ENCODE peak calls at places on chromosomes 12 and 14, in eight cellular contexts. Q, N, A, B, C, S, Y and O are unnamed samples.

GRCh38 chr14:52348279-52348678 is 34.2 kb downstream of the PTGER2 start:
- DNase-seq in Q (no peak), N (no peak), A (no peak), B (no peak), C (no peak), S (no peak), Y (no peak), O (no peak)

GRCh38 chr14:104685216-104685997 is 4.0 kb upstream of the INF2 start:
- DNase-seq in Q (no peak), N (no peak), A (no peak), B (no peak), C (no peak), S (no peak), Y (no peak), O (no peak)

GRCh38 chr12:835754-836493 is 83.5 kb downstream of the WNK1 start:
- DNase-seq in Q (no peak), N (no peak), A (no peak), B (no peak), C (no peak), S (no peak), Y (no peak), O (no peak)

GRCh38 chr12:85182699-85183098 is 97.3 kb upstream of the ALX1 start:
- DNase-seq in Q (no peak), N (no peak), A (peak; percentile 22), B (no peak), C (no peak), S (no peak), Y (no peak), O (no peak)

GRCh38 chr14:55404170-55404569 is 7.5 kb downstream of the ATG14 start:
- DNase-seq in Q (no peak), N (no peak), A (no peak), B (no peak), C (no peak), S (no peak), Y (no peak), O (no peak)

GRCh38 chr14:22370084-22370847 is 218.8 kb downstream of the DAD1 start:
- DNase-seq in Q (no peak), N (peak; percentile 58), A (no peak), B (peak; percentile 39), C (no peak), S (no peak), Y (no peak), O (no peak)

GRCh38 chr12:57389033-57389432 is 41.8 kb downstream of the R3HDM2 start:
- DNase-seq in Q (no peak), N (peak; percentile 69), A (peak; percentile 81), B (no peak), C (no peak), S (peak; percentile 80), Y (no peak), O (no peak)

GRCh38 chr12:78293039-78293686 is 462.5 kb downstream of the NAV3 start:
- DNase-seq in Q (no peak), N (peak; percentile 3), A (peak; percentile 15), B (no peak), C (no peak), S (no peak), Y (no peak), O (no peak)

GRCh38 chr12:5189173-5189572 is 145.5 kb downstream of the KCNA5 start:
- DNase-seq in Q (no peak), N (no peak), A (no peak), B (no peak), C (no peak), S (no peak), Y (no peak), O (no peak)

GRCh38 chr12:3081886-3082285 is 4.7 kb downstream of the TSPAN9 start:
- DNase-seq in Q (no peak), N (no peak), A (no peak), B (no peak), C (no peak), S (no peak), Y (no peak), O (no peak)

GRCh38 chr14:77457115-77457521 is 283 bp downstream of the VIPAS39 start:
- DNase-seq in Q (peak; percentile 4), N (no peak), A (no peak), B (peak; percentile 30), C (no peak), S (no peak), Y (no peak), O (no peak)

GRCh38 chr14:54169254-54169924 is 212.8 kb upstream of the BMP4 start:
- DNase-seq in Q (no peak), N (no peak), A (no peak), B (no peak), C (no peak), S (no peak), Y (no peak), O (no peak)

GRCh38 chr12:80118565-80119337 is 19.4 kb downstream of the OTOGL start:
- DNase-seq in Q (no peak), N (no peak), A (no peak), B (no peak), C (no peak), S (no peak), Y (no peak), O (no peak)

GRCh38 chr12:79688376-79689040 is 2.3 kb downstream of the PAWR start:
- DNase-seq in Q (no peak), N (no peak), A (no peak), B (no peak), C (no peak), S (no peak), Y (no peak), O (peak; percentile 44)

GRCh38 chr12:29008786-29009185 is 140.3 kb upstream of the FAR2 start:
- DNase-seq in Q (no peak), N (no peak), A (no peak), B (no peak), C (no peak), S (no peak), Y (no peak), O (no peak)

GRCh38 chr12:12840500-12840899 is 27.4 kb downstream of the DDX47 start:
- DNase-seq in Q (no peak), N (no peak), A (no peak), B (no peak), C (no peak), S (no peak), Y (no peak), O (no peak)

GRCh38 chr12:68899251-68899771 is 33.7 kb downstream of the CPM start:
- DNase-seq in Q (no peak), N (peak; percentile 84), A (peak; percentile 72), B (peak; percentile 16), C (no peak), S (peak; percentile 80), Y (no peak), O (no peak)

GRCh38 chr14:69088523-69089445 is 64.1 kb downstream of the DCAF5 start:
- DNase-seq in Q (no peak), N (peak; percentile 45), A (peak; percentile 68), B (no peak), C (no peak), S (peak; percentile 54), Y (no peak), O (no peak)

GRCh38 chr14:42307239-42307825 is 700.7 kb downstream of the LRFN5 start:
- DNase-seq in Q (no peak), N (no peak), A (no peak), B (no peak), C (no peak), S (no peak), Y (no peak), O (no peak)

GRCh38 chr12:6478406-6478805 is 7.9 kb upstream of the VAMP1 start:
- DNase-seq in Q (no peak), N (no peak), A (no peak), B (no peak), C (no peak), S (peak; percentile 90), Y (no peak), O (no peak)

GRCh38 chr12:5467941-5468340 is 36.0 kb downstream of the NTF3 start:
- DNase-seq in Q (no peak), N (no peak), A (no peak), B (no peak), C (no peak), S (no peak), Y (no peak), O (no peak)

GRCh38 chr12:116520801-116521471 is 38.2 kb upstream of the MAP1LC3B2 start:
- DNase-seq in Q (no peak), N (peak; percentile 77), A (peak; percentile 68), B (no peak), C (no peak), S (peak; percentile 58), Y (no peak), O (peak; percentile 34)

GRCh38 chr12:93653712-93654111 is 23.5 kb upstream of the CRADD start:
- DNase-seq in Q (no peak), N (no peak), A (no peak), B (no peak), C (no peak), S (no peak), Y (no peak), O (no peak)

GRCh38 chr14:90573385-90574105 is 176.7 kb downstream of the CALM1 start:
- DNase-seq in Q (no peak), N (peak; percentile 33), A (no peak), B (no peak), C (no peak), S (no peak), Y (no peak), O (no peak)

GRCh38 chr12:124352839-124353238 is 57.9 kb downstream of the RFLNA start:
- DNase-seq in Q (no peak), N (peak; percentile 34), A (peak; percentile 31), B (no peak), C (no peak), S (no peak), Y (no peak), O (no peak)

GRCh38 chr12:74820324-74820723 is 282.7 kb downstream of the ATXN7L3B start:
- DNase-seq in Q (no peak), N (no peak), A (no peak), B (no peak), C (no peak), S (no peak), Y (no peak), O (no peak)

GRCh38 chr12:126648074-126648473 is 1582.8 kb downstream of the AACS start:
- DNase-seq in Q (no peak), N (no peak), A (no peak), B (no peak), C (no peak), S (no peak), Y (no peak), O (no peak)

GRCh38 chr12:66244446-66244845 is 55.4 kb downstream of the IRAK3 start:
- DNase-seq in Q (no peak), N (peak; percentile 16), A (no peak), B (no peak), C (no peak), S (peak; percentile 25), Y (no peak), O (no peak)

GRCh38 chr12:9364224-9365176 is 156.3 kb upstream of the PZP start:
- DNase-seq in Q (peak; percentile 19), N (peak; percentile 26), A (peak; percentile 73), B (peak; percentile 9), C (no peak), S (peak; percentile 51), Y (no peak), O (no peak)

GRCh38 chr12:59689776-59690175 is 93.9 kb downstream of the SLC16A7 start:
- DNase-seq in Q (no peak), N (peak; percentile 3), A (no peak), B (no peak), C (no peak), S (no peak), Y (no peak), O (no peak)